ENCODE peak calls at places on chromosomes 16 and 17, in six cellular contexts. T is activated naive CD4-positive, alpha-beta T cell; M is upper lobe of right lung; X is nephron progenitor cell; Q is bronchial epithelial cell; L is K562. A is an unnamed sample.

GRCh38 chr17:2174471-2175293 is 119.8 kb downstream of the HIC1 start:
- DNase-seq in M (peak; percentile 78), Q (peak; percentile 65), T (no peak), X (peak; percentile 43), L (no peak), A (no peak)

GRCh38 chr17:44689492-44690217 is at the start of gene CCDC43:
- DNase-seq in T (peak; percentile 84), M (peak; percentile 95), X (peak; percentile 96), L (peak; percentile 93), Q (peak; percentile 80), A (peak; percentile 95)

GRCh38 chr17:21394265-21394664 is 18.1 kb downstream of the KCNJ12 start:
- DNase-seq in Q (peak; percentile 90), L (no peak), T (no peak), M (no peak), X (no peak), A (no peak)

GRCh38 chr16:30535106-30535776 is 583 bp upstream of the ZNF747 start:
- DNase-seq in T (no peak), X (no peak), Q (peak; percentile 33), L (no peak), M (no peak), A (no peak)

GRCh38 chr17:38444151-38444550 is 15.9 kb downstream of the ARHGAP23 start:
- DNase-seq in Q (peak; percentile 50), M (peak; percentile 82), T (peak; percentile 15), L (peak; percentile 81), X (peak; percentile 78), A (peak; percentile 84)

GRCh38 chr17:68955181-68955841 is at the start of gene ABCA8:
- DNase-seq in T (no peak), Q (no peak), L (no peak), M (no peak), X (no peak), A (no peak)

GRCh38 chr16:30893082-30893743 is 664 bp downstream of the BCL7C start:
- DNase-seq in L (peak; percentile 58), T (peak; percentile 12), M (peak; percentile 74), Q (no peak), X (peak; percentile 35), A (no peak)

GRCh38 chr16:87161822-87162676 is 155.1 kb downstream of the C16orf95 start:
- DNase-seq in Q (no peak), X (no peak), T (no peak), M (peak; percentile 28), L (peak; percentile 18), A (peak; percentile 39)

GRCh38 chr17:75869282-75870141 is 8.9 kb downstream of the TRIM47 start:
- DNase-seq in Q (peak; percentile 54), L (peak; percentile 19), M (no peak), X (no peak), T (no peak), A (no peak)

GRCh38 chr17:59506907-59507726 is 58.3 kb upstream of the DHX40 start:
- DNase-seq in M (no peak), L (no peak), X (no peak), T (no peak), Q (no peak), A (no peak)

GRCh38 chr16:30051518-30051917 is 14.0 kb upstream of the ALDOA start:
- DNase-seq in L (no peak), M (no peak), T (no peak), X (no peak), Q (peak; percentile 39), A (no peak)

GRCh38 chr17:42518046-42518754 is 17.8 kb upstream of the NAGLU start:
- DNase-seq in M (peak; percentile 76), X (no peak), T (no peak), L (peak; percentile 37), Q (peak; percentile 93), A (peak; percentile 92)

GRCh38 chr17:33602981-33603380 is 309.9 kb upstream of the ASIC2 start:
- DNase-seq in T (no peak), Q (no peak), L (no peak), X (peak; percentile 37), M (no peak), A (no peak)

GRCh38 chr16:76932541-76933211 is 258.3 kb upstream of the MON1B start:
- DNase-seq in T (no peak), L (no peak), X (no peak), Q (peak; percentile 18), M (no peak), A (no peak)